ENCODE peak calls at places on chromosomes 6 and 20, in four cellular contexts. One of them, this sample, is unnamed.

GRCh38 chr6:22027226-22027725 is 269.6 kb downstream of the PRL start:
- DNase-seq in Right ventricle myocardium superior: no peak
- DNase-seq in NCI-H2171 treated with DMSO at 0.1 percent for 48 hours: no peak
- DNase-seq in aorta: no peak
- DNase-seq in this sample: no peak

GRCh38 chr6:108492131-108492766 is 68.5 kb upstream of the FOXO3 start:
- DNase-seq in Right ventricle myocardium superior: no peak
- DNase-seq in NCI-H2171 treated with DMSO at 0.1 percent for 48 hours: peak; percentile 49
- DNase-seq in aorta: no peak
- DNase-seq in this sample: no peak

GRCh38 chr20:38445402-38445801 is 10.3 kb upstream of the SNHG17 start:
- DNase-seq in Right ventricle myocardium superior: peak; percentile 4
- DNase-seq in NCI-H2171 treated with DMSO at 0.1 percent for 48 hours: no peak
- DNase-seq in aorta: no peak
- DNase-seq in this sample: no peak

GRCh38 chr20:17925300-17925939 is 43.2 kb downstream of the SNX5 start:
- DNase-seq in Right ventricle myocardium superior: no peak
- DNase-seq in NCI-H2171 treated with DMSO at 0.1 percent for 48 hours: no peak
- DNase-seq in aorta: no peak
- DNase-seq in this sample: no peak

GRCh38 chr6:36319436-36319762 is 17.3 kb downstream of the BNIP5 start:
- DNase-seq in Right ventricle myocardium superior: no peak
- DNase-seq in NCI-H2171 treated with DMSO at 0.1 percent for 48 hours: no peak
- DNase-seq in aorta: no peak
- DNase-seq in this sample: no peak

GRCh38 chr6:52536424-52536916 is 40.4 kb downstream of the TRAM2 start:
- DNase-seq in Right ventricle myocardium superior: no peak
- DNase-seq in NCI-H2171 treated with DMSO at 0.1 percent for 48 hours: no peak
- DNase-seq in aorta: no peak
- DNase-seq in this sample: no peak

GRCh38 chr6:10355115-10355702 is 59.7 kb downstream of the TFAP2A start:
- DNase-seq in Right ventricle myocardium superior: no peak
- DNase-seq in NCI-H2171 treated with DMSO at 0.1 percent for 48 hours: no peak
- DNase-seq in aorta: no peak
- DNase-seq in this sample: no peak

GRCh38 chr6:8191629-8192028 is 89.3 kb upstream of the EEF1E1 start:
- DNase-seq in Right ventricle myocardium superior: no peak
- DNase-seq in NCI-H2171 treated with DMSO at 0.1 percent for 48 hours: no peak
- DNase-seq in aorta: no peak
- DNase-seq in this sample: no peak

GRCh38 chr6:18845891-18846290 is 458.7 kb downstream of the RNF144B start:
- DNase-seq in Right ventricle myocardium superior: no peak
- DNase-seq in NCI-H2171 treated with DMSO at 0.1 percent for 48 hours: peak; percentile 80
- DNase-seq in aorta: no peak
- DNase-seq in this sample: no peak

GRCh38 chr20:57260065-57260958 is 6.1 kb downstream of the BMP7 start:
- DNase-seq in Right ventricle myocardium superior: no peak
- DNase-seq in NCI-H2171 treated with DMSO at 0.1 percent for 48 hours: no peak
- DNase-seq in aorta: no peak
- DNase-seq in this sample: no peak

GRCh38 chr6:151464702-151465101 is 12.8 kb upstream of the RMND1 start:
- DNase-seq in Right ventricle myocardium superior: no peak
- DNase-seq in NCI-H2171 treated with DMSO at 0.1 percent for 48 hours: no peak
- DNase-seq in aorta: no peak
- DNase-seq in this sample: no peak

GRCh38 chr20:63491635-63492230 is 7.2 kb downstream of the EEF1A2 start:
- DNase-seq in Right ventricle myocardium superior: no peak
- DNase-seq in NCI-H2171 treated with DMSO at 0.1 percent for 48 hours: no peak
- DNase-seq in aorta: no peak
- DNase-seq in this sample: no peak

GRCh38 chr6:27902335-27903314 is 9.6 kb downstream of the OR2B2 start:
- DNase-seq in Right ventricle myocardium superior: peak; percentile 84
- DNase-seq in NCI-H2171 treated with DMSO at 0.1 percent for 48 hours: peak; percentile 85
- DNase-seq in aorta: peak; percentile 83
- DNase-seq in this sample: peak; percentile 67

GRCh38 chr20:9330151-9330550 is 184.2 kb upstream of the LAMP5 start:
- DNase-seq in Right ventricle myocardium superior: no peak
- DNase-seq in NCI-H2171 treated with DMSO at 0.1 percent for 48 hours: no peak
- DNase-seq in aorta: no peak
- DNase-seq in this sample: no peak

GRCh38 chr6:169069361-169069760 is 184.3 kb downstream of the THBS2 start:
- DNase-seq in Right ventricle myocardium superior: no peak
- DNase-seq in NCI-H2171 treated with DMSO at 0.1 percent for 48 hours: no peak
- DNase-seq in aorta: no peak
- DNase-seq in this sample: no peak

GRCh38 chr6:144055121-144055931 is 40.0 kb downstream of the SF3B5 start:
- DNase-seq in Right ventricle myocardium superior: no peak
- DNase-seq in NCI-H2171 treated with DMSO at 0.1 percent for 48 hours: no peak
- DNase-seq in aorta: no peak
- DNase-seq in this sample: no peak

GRCh38 chr20:62369508-62370114 is 2.5 kb upstream of the LAMA5 start:
- DNase-seq in Right ventricle myocardium superior: no peak
- DNase-seq in NCI-H2171 treated with DMSO at 0.1 percent for 48 hours: no peak
- DNase-seq in aorta: no peak
- DNase-seq in this sample: no peak

GRCh38 chr20:41173161-41173721 is 35.9 kb downstream of the PLCG1 start:
- DNase-seq in Right ventricle myocardium superior: peak; percentile 93
- DNase-seq in NCI-H2171 treated with DMSO at 0.1 percent for 48 hours: peak; percentile 54
- DNase-seq in aorta: peak; percentile 87
- DNase-seq in this sample: peak; percentile 30

GRCh38 chr6:25553502-25553901 is 98.5 kb upstream of the SCGN start:
- DNase-seq in Right ventricle myocardium superior: no peak
- DNase-seq in NCI-H2171 treated with DMSO at 0.1 percent for 48 hours: no peak
- DNase-seq in aorta: no peak
- DNase-seq in this sample: no peak

GRCh38 chr6:2028457-2029038 is 216.9 kb downstream of the GMDS start:
- DNase-seq in Right ventricle myocardium superior: no peak
- DNase-seq in NCI-H2171 treated with DMSO at 0.1 percent for 48 hours: no peak
- DNase-seq in aorta: no peak
- DNase-seq in this sample: no peak

GRCh38 chr6:52802806-52803205 is 810 bp downstream of the GSTA1 start:
- DNase-seq in Right ventricle myocardium superior: no peak
- DNase-seq in NCI-H2171 treated with DMSO at 0.1 percent for 48 hours: no peak
- DNase-seq in aorta: no peak
- DNase-seq in this sample: no peak

GRCh38 chr6:13725570-13725969 is 13.9 kb upstream of the RANBP9 start:
- DNase-seq in Right ventricle myocardium superior: no peak
- DNase-seq in NCI-H2171 treated with DMSO at 0.1 percent for 48 hours: no peak
- DNase-seq in aorta: no peak
- DNase-seq in this sample: peak; percentile 21

GRCh38 chr6:12459945-12460800 is 170.0 kb downstream of the EDN1 start:
- DNase-seq in Right ventricle myocardium superior: no peak
- DNase-seq in NCI-H2171 treated with DMSO at 0.1 percent for 48 hours: no peak
- DNase-seq in aorta: no peak
- DNase-seq in this sample: no peak

GRCh38 chr6:132934496-132934895 is 120.1 kb downstream of the RPS12 start:
- DNase-seq in Right ventricle myocardium superior: no peak
- DNase-seq in NCI-H2171 treated with DMSO at 0.1 percent for 48 hours: no peak
- DNase-seq in aorta: no peak
- DNase-seq in this sample: no peak

GRCh38 chr6:38973178-38974057 is 75.2 kb upstream of the GLP1R start:
- DNase-seq in Right ventricle myocardium superior: no peak
- DNase-seq in NCI-H2171 treated with DMSO at 0.1 percent for 48 hours: peak; percentile 71
- DNase-seq in aorta: no peak
- DNase-seq in this sample: no peak

GRCh38 chr6:155154158-155154830 is 109.5 kb upstream of the CLDN20 start:
- DNase-seq in Right ventricle myocardium superior: no peak
- DNase-seq in NCI-H2171 treated with DMSO at 0.1 percent for 48 hours: peak; percentile 22
- DNase-seq in aorta: no peak
- DNase-seq in this sample: no peak

This sample was measured in T-helper 22 cell.